ENCODE peak calls at places on chromosome 14, in nine cellular contexts. U, F, V, E, D, Q, G, K and X are unnamed samples.

GRCh38 chr14:85334316-85334715 is 195.6 kb upstream of the FLRT2 start:
- DNase-seq in U (no peak), F (no peak), V (no peak), E (no peak), D (no peak), Q (no peak), G (no peak), K (no peak), X (no peak)

GRCh38 chr14:90795744-90796143 is 20.5 kb downstream of the TTC7B start:
- DNase-seq in U (no peak), F (no peak), V (no peak), E (no peak), D (no peak), Q (no peak), G (no peak), K (peak; percentile 82), X (no peak)

GRCh38 chr14:94124582-94125377 is 4.6 kb downstream of the IFI27L2 start:
- DNase-seq in U (no peak), F (no peak), V (no peak), E (peak; percentile 10), D (no peak), Q (peak; percentile 43), G (no peak), K (no peak), X (no peak)

GRCh38 chr14:80186301-80186800 is 25.0 kb downstream of the DIO2 start:
- DNase-seq in U (no peak), F (no peak), V (no peak), E (no peak), D (no peak), Q (no peak), G (no peak), K (no peak), X (no peak)

GRCh38 chr14:74619672-74620131 is 7.7 kb upstream of the LTBP2 start:
- DNase-seq in U (no peak), F (peak; percentile 90), V (no peak), E (no peak), D (peak; percentile 64), Q (peak; percentile 94), G (peak; percentile 82), K (peak; percentile 71), X (no peak)

GRCh38 chr14:30559638-30560071 is 697 bp downstream of the G2E3 start:
- DNase-seq in U (no peak), F (no peak), V (peak; percentile 39), E (no peak), D (peak; percentile 72), Q (no peak), G (no peak), K (no peak), X (peak; percentile 25)

GRCh38 chr14:64702493-64703392 is 1.5 kb upstream of the PLEKHG3 start:
- DNase-seq in U (no peak), F (no peak), V (no peak), E (peak; percentile 81), D (peak; percentile 93), Q (peak; percentile 64), G (no peak), K (no peak), X (peak; percentile 90)

GRCh38 chr14:68772761-68773381 is 20.0 kb downstream of the ZFP36L1 start:
- DNase-seq in U (no peak), F (no peak), V (no peak), E (no peak), D (no peak), Q (peak; percentile 25), G (no peak), K (no peak), X (no peak)

GRCh38 chr14:29061702-29062101 is 295.1 kb downstream of the FOXG1 start:
- DNase-seq in U (no peak), F (no peak), V (no peak), E (no peak), D (no peak), Q (no peak), G (no peak), K (no peak), X (no peak)

GRCh38 chr14:51139221-51139681 is 44.3 kb upstream of the TRIM9 start:
- DNase-seq in U (no peak), F (no peak), V (no peak), E (no peak), D (no peak), Q (no peak), G (no peak), K (peak; percentile 36), X (no peak)

GRCh38 chr14:96574171-96574632 is 72.0 kb downstream of the PAPOLA start:
- DNase-seq in U (no peak), F (no peak), V (no peak), E (no peak), D (no peak), Q (no peak), G (no peak), K (no peak), X (no peak)

GRCh38 chr14:106203438-106203837 is 677.1 kb downstream of the TMEM121 start:
- DNase-seq in U (no peak), F (no peak), V (no peak), E (no peak), D (no peak), Q (no peak), G (no peak), K (no peak), X (no peak)

GRCh38 chr14:33897382-33897781 is 53.5 kb downstream of the EGLN3 start:
- DNase-seq in U (no peak), F (no peak), V (no peak), E (no peak), D (no peak), Q (no peak), G (no peak), K (no peak), X (no peak)

GRCh38 chr14:31426663-31427062 is 6.3 kb upstream of the HEATR5A start:
- DNase-seq in U (no peak), F (no peak), V (no peak), E (no peak), D (no peak), Q (no peak), G (no peak), K (no peak), X (peak; percentile 22)

GRCh38 chr14:36493761-36494160 is 26.3 kb downstream of the NKX2-1 start:
- DNase-seq in U (no peak), F (no peak), V (no peak), E (no peak), D (no peak), Q (no peak), G (no peak), K (no peak), X (no peak)
- H3K27me3 ChIP-seq in U (peaks cover 90% of the 10 kb centered on the region), F (peaks cover 11% of the 10 kb centered on the region), V (no peaks in the 10 kb centered on the region), E (peaks cover 84% of the 10 kb centered on the region), D (no peaks in the 10 kb centered on the region), Q (peaks cover 80% of the 10 kb centered on the region), G (no peaks in the 10 kb centered on the region), K (peaks cover 92% of the 10 kb centered on the region), X (peaks cover 3% of the 10 kb centered on the region)

GRCh38 chr14:104930526-104931322 is 6.0 kb downstream of the PLD4 start:
- DNase-seq in U (no peak), F (no peak), V (no peak), E (peak; percentile 65), D (no peak), Q (peak; percentile 60), G (peak; percentile 16), K (no peak), X (no peak)
- H3K27me3 ChIP-seq in U (peaks cover 11% of the 10 kb centered on the region), F (no peaks in the 10 kb centered on the region), V (peaks cover 17% of the 10 kb centered on the region), E (no peaks in the 10 kb centered on the region), D (peaks cover 32% of the 10 kb centered on the region), Q (no peaks in the 10 kb centered on the region), G (no peaks in the 10 kb centered on the region), K (peaks cover 41% of the 10 kb centered on the region), X (peaks cover 44% of the 10 kb centered on the region)

DNA sequence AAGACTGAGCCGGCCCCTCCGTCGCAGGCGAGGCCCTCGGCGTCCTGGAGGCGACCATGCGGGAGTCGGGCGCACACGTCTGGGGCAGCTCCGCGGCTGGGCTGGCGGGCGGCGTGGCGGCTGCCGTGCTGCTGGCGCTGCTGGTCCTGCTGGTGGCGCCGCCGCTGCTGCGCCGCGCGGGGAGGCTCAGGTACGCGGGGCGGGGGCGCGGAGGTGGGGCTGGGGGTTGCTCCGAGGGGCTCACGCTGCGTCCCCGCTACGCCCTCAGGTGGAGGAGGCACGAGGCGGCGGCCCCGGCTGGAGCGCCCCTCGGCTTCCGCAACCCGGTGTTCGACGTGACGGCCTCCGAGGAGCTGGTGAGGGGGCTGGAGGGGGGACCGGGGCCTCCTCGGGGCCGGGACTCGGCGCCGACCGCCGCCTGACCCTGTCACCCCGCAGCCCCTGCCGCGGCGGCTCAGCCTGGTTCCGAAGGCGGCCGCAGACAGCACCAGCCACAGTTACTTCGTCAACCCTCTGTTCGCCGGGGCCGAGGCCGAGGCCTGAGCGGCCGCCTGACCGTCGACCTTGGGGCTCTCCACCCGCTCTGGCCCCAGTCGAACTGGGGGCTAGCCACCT is 7.8 kb downstream of the AMN start:
- DNase-seq in U (no peak), F (no peak), V (no peak), E (no peak), D (peak; percentile 46), Q (no peak), G (no peak), K (no peak), X (peak; percentile 95)
- H3K27me3 ChIP-seq in U (peaks cover 48% of the 10 kb centered on the region), F (no peaks in the 10 kb centered on the region), V (peaks cover 22% of the 10 kb centered on the region), E (no peaks in the 10 kb centered on the region), D (peaks cover 11% of the 10 kb centered on the region), Q (peaks cover 54% of the 10 kb centered on the region), G (peaks cover 35% of the 10 kb centered on the region), K (peaks cover 35% of the 10 kb centered on the region), X (peaks cover 40% of the 10 kb centered on the region)

GRCh38 chr14:100778951-100779690 is 46.8 kb upstream of the MEG3 start:
- DNase-seq in U (peak; percentile 29), F (no peak), V (no peak), E (no peak), D (no peak), Q (peak; percentile 39), G (no peak), K (no peak), X (peak; percentile 48)

GRCh38 chr14:100778078-100778927 is 47.6 kb upstream of the MEG3 start:
- DNase-seq in U (peak; percentile 28), F (no peak), V (no peak), E (no peak), D (no peak), Q (peak; percentile 22), G (no peak), K (no peak), X (peak; percentile 35)

GRCh38 chr14:100775831-100776591 is 49.3 kb downstream of the DLK1 start:
- DNase-seq in U (peak; percentile 20), F (no peak), V (no peak), E (no peak), D (no peak), Q (peak; percentile 43), G (no peak), K (no peak), X (peak; percentile 44)

GRCh38 chr14:100776681-100777365 is 49.1 kb upstream of the MEG3 start:
- DNase-seq in U (peak; percentile 14), F (no peak), V (no peak), E (no peak), D (no peak), Q (peak; percentile 53), G (no peak), K (no peak), X (peak; percentile 48)

DNA sequence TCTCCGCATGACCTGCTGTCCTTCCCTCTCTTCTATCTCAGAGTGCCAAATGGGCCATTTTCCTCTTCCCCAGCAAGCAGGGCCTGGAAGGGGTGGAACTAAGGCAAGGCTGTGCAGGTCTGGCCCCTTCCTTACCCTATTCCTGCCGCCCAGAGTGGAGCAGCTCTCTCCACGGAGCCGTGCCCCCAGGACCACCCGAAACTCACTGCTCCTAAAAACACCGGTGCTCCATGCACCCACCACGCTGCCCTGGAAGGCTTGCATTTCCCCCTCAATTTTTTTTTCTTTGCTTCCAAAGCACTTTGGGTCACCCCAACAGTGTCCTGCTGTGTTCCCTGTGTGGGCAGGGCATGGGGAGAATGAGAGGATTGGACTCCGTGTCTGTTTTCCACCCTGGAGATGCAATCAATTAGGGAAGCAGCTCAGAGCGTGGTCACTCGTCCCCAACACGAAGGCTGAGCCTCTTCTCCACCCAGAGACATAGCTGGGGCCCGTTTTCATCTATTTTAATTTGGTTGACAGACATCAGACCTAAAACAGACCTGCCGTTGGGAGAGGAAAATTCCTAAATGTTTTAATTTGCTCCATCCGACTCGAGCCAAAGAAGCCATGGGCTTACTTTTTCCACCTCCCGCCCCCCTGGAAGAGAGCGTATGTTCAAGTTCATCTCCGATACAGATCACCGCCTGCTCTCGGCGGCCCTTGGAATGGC is 48.4 kb upstream of the MEG3 start:
- DNase-seq in U (peak; percentile 9), F (no peak), V (no peak), E (no peak), D (no peak), Q (peak; percentile 28), G (no peak), K (no peak), X (peak; percentile 27)
- H3K27me3 ChIP-seq in U (no peaks in the 10 kb centered on the region), F (no peaks in the 10 kb centered on the region), V (no peaks in the 10 kb centered on the region), E (no peaks in the 10 kb centered on the region), D (no peaks in the 10 kb centered on the region), Q (no peaks in the 10 kb centered on the region), G (no peaks in the 10 kb centered on the region), K (peaks cover 57% of the 10 kb centered on the region), X (no peaks in the 10 kb centered on the region)